ENCODE peak calls at places on chromosomes 3 and 15, in seven cellular contexts. One of them, this sample, is unnamed.
A peak's percentile ranks its signal among the peaks of the same experiment; 100 is the strongest.

GRCh38 chr3:162738778-162739177 is 1242.2 kb downstream of the OTOL1 start:
- DNase-seq in coronary artery: no peak
- DNase-seq in fibroblast of lung: peak; percentile 21
- DNase-seq in HepG2: no peak
- DNase-seq in thyroid gland: no peak
- DNase-seq in IMR-90: peak; percentile 48
- DNase-seq in body of pancreas: no peak
- DNase-seq in this sample: no peak

GRCh38 chr3:145911016-145911415 is 250.0 kb downstream of the PLOD2 start:
- DNase-seq in coronary artery: no peak
- DNase-seq in fibroblast of lung: no peak
- DNase-seq in HepG2: no peak
- DNase-seq in thyroid gland: no peak
- DNase-seq in IMR-90: no peak
- DNase-seq in body of pancreas: no peak
- DNase-seq in this sample: peak; percentile 3

GRCh38 chr15:33680336-33680735 is 288.0 kb upstream of the CHRM5 start:
- DNase-seq in coronary artery: no peak
- DNase-seq in fibroblast of lung: no peak
- DNase-seq in HepG2: no peak
- DNase-seq in thyroid gland: peak; percentile 65
- DNase-seq in IMR-90: no peak
- DNase-seq in body of pancreas: no peak
- DNase-seq in this sample: no peak

GRCh38 chr3:176814252-176814651 is 383.0 kb downstream of the TBL1XR1 start:
- DNase-seq in coronary artery: no peak
- DNase-seq in fibroblast of lung: peak; percentile 54
- DNase-seq in HepG2: peak; percentile 32
- DNase-seq in thyroid gland: peak; percentile 16
- DNase-seq in IMR-90: peak; percentile 43
- DNase-seq in body of pancreas: peak; percentile 73
- DNase-seq in this sample: peak; percentile 29

GRCh38 chr3:51960386-51960785 is 5.2 kb downstream of the GPR62 start:
- DNase-seq in coronary artery: no peak
- DNase-seq in fibroblast of lung: no peak
- DNase-seq in HepG2: no peak
- DNase-seq in thyroid gland: no peak
- DNase-seq in IMR-90: no peak
- DNase-seq in body of pancreas: no peak
- DNase-seq in this sample: no peak

GRCh38 chr15:100686021-100686724 is 83.8 kb downstream of the ASB7 start:
- DNase-seq in coronary artery: peak; percentile 77
- DNase-seq in fibroblast of lung: peak; percentile 54
- DNase-seq in HepG2: no peak
- DNase-seq in thyroid gland: no peak
- DNase-seq in IMR-90: no peak
- DNase-seq in body of pancreas: peak; percentile 31
- DNase-seq in this sample: peak; percentile 76

GRCh38 chr3:66553714-66554113 is 52.9 kb upstream of the LRIG1 start:
- DNase-seq in coronary artery: no peak
- DNase-seq in fibroblast of lung: no peak
- DNase-seq in HepG2: no peak
- DNase-seq in thyroid gland: peak; percentile 31
- DNase-seq in IMR-90: no peak
- DNase-seq in body of pancreas: no peak
- DNase-seq in this sample: no peak

GRCh38 chr15:78075490-78076230 is 1.9 kb downstream of the TBC1D2B start:
- DNase-seq in coronary artery: no peak
- DNase-seq in fibroblast of lung: peak; percentile 91
- DNase-seq in HepG2: peak; percentile 68
- DNase-seq in thyroid gland: peak; percentile 84
- DNase-seq in IMR-90: peak; percentile 95
- DNase-seq in body of pancreas: peak; percentile 80
- DNase-seq in this sample: peak; percentile 95

GRCh38 chr3:31753050-31753425 is 220.3 kb downstream of the STT3B start:
- DNase-seq in coronary artery: no peak
- DNase-seq in fibroblast of lung: no peak
- DNase-seq in HepG2: no peak
- DNase-seq in thyroid gland: no peak
- DNase-seq in IMR-90: no peak
- DNase-seq in body of pancreas: no peak
- DNase-seq in this sample: no peak

GRCh38 chr3:191192941-191193340 is 6.1 kb upstream of the OSTN start:
- DNase-seq in coronary artery: no peak
- DNase-seq in fibroblast of lung: no peak
- DNase-seq in HepG2: no peak
- DNase-seq in thyroid gland: no peak
- DNase-seq in IMR-90: no peak
- DNase-seq in body of pancreas: no peak
- DNase-seq in this sample: no peak

GRCh38 chr15:71804226-71804625 is 6.1 kb upstream of the NR2E3 start:
- DNase-seq in coronary artery: no peak
- DNase-seq in fibroblast of lung: no peak
- DNase-seq in HepG2: no peak
- DNase-seq in thyroid gland: no peak
- DNase-seq in IMR-90: no peak
- DNase-seq in body of pancreas: no peak
- DNase-seq in this sample: no peak

GRCh38 chr3:41867533-41867932 is 94.4 kb downstream of the ULK4 start:
- DNase-seq in coronary artery: no peak
- DNase-seq in fibroblast of lung: no peak
- DNase-seq in HepG2: no peak
- DNase-seq in thyroid gland: no peak
- DNase-seq in IMR-90: no peak
- DNase-seq in body of pancreas: no peak
- DNase-seq in this sample: no peak

GRCh38 chr15:31403606-31404005 is 77.0 kb downstream of the KLF13 start:
- DNase-seq in coronary artery: no peak
- DNase-seq in fibroblast of lung: peak; percentile 49
- DNase-seq in HepG2: no peak
- DNase-seq in thyroid gland: no peak
- DNase-seq in IMR-90: peak; percentile 50
- DNase-seq in body of pancreas: no peak
- DNase-seq in this sample: peak; percentile 35

GRCh38 chr15:31402511-31403056 is 75.9 kb downstream of the KLF13 start:
- DNase-seq in coronary artery: peak; percentile 96
- DNase-seq in fibroblast of lung: no peak
- DNase-seq in HepG2: no peak
- DNase-seq in thyroid gland: no peak
- DNase-seq in IMR-90: peak; percentile 10
- DNase-seq in body of pancreas: no peak
- DNase-seq in this sample: peak; percentile 77

GRCh38 chr15:31403096-31403495 is 76.5 kb downstream of the KLF13 start:
- DNase-seq in coronary artery: no peak
- DNase-seq in fibroblast of lung: no peak
- DNase-seq in HepG2: no peak
- DNase-seq in thyroid gland: no peak
- DNase-seq in IMR-90: peak; percentile 9
- DNase-seq in body of pancreas: no peak
- DNase-seq in this sample: peak; percentile 34

GRCh38 chr15:31401282-31401681 is 74.6 kb downstream of the KLF13 start:
- DNase-seq in coronary artery: no peak
- DNase-seq in fibroblast of lung: no peak
- DNase-seq in HepG2: no peak
- DNase-seq in thyroid gland: no peak
- DNase-seq in IMR-90: no peak
- DNase-seq in body of pancreas: no peak
- DNase-seq in this sample: no peak

GRCh38 chr15:31402003-31402402 is 75.4 kb downstream of the KLF13 start:
- DNase-seq in coronary artery: no peak
- DNase-seq in fibroblast of lung: no peak
- DNase-seq in HepG2: no peak
- DNase-seq in thyroid gland: no peak
- DNase-seq in IMR-90: no peak
- DNase-seq in body of pancreas: no peak
- DNase-seq in this sample: no peak
- H3K4me3 ChIP-seq in coronary artery: peak overlapping the region; percentile 22
- H3K4me3 ChIP-seq in fibroblast of lung: no peak overlapping the region
- H3K4me3 ChIP-seq in HepG2: no peak overlapping the region
- H3K4me3 ChIP-seq in thyroid gland: no peak overlapping the region
- H3K4me3 ChIP-seq in IMR-90: no peak overlapping the region
- H3K4me3 ChIP-seq in body of pancreas: no peak overlapping the region
- H3K4me3 ChIP-seq in this sample: no peak overlapping the region

DNA sequence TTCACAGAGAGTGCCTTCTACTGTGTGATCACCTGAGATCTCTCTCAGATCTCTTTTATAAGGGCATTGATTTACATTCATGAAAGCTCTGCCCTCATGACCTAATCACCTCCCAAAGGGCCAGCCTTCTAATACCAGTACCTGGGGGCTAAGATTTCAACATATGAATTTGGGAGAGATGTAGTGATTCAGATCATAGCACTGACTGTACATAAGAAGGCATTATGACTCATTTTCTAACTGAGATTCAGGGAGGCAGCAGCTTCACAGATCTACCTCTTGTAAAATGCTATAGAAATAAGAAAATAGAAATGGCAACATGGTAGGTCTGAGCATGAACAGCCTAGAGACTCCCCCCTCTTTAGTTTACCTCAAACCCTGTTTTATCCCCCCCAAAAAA is 39.6 kb downstream of the VGLL3 start:
- DNase-seq in coronary artery: no peak
- DNase-seq in fibroblast of lung: peak; percentile 75
- DNase-seq in HepG2: no peak
- DNase-seq in thyroid gland: no peak
- DNase-seq in IMR-90: peak; percentile 86
- DNase-seq in body of pancreas: no peak
- DNase-seq in this sample: peak; percentile 59
- TF ChIP-seq CTCF in coronary artery: no peak
- TF ChIP-seq CTCF in fibroblast of lung: no peak
- TF ChIP-seq CTCF in HepG2: no peak
- TF ChIP-seq CTCF in thyroid gland: no peak
- TF ChIP-seq CTCF in IMR-90: no peak
- TF ChIP-seq CTCF in body of pancreas: no peak
- TF ChIP-seq CTCF in this sample: no peak

GRCh38 chr15:80697316-80697715 is 2.2 kb downstream of the ABHD17C start:
- DNase-seq in coronary artery: no peak
- DNase-seq in fibroblast of lung: no peak
- DNase-seq in HepG2: no peak
- DNase-seq in thyroid gland: no peak
- DNase-seq in IMR-90: no peak
- DNase-seq in body of pancreas: no peak
- DNase-seq in this sample: no peak
- H3K4me3 ChIP-seq in coronary artery: peak overlapping the region; percentile 81
- H3K4me3 ChIP-seq in fibroblast of lung: peak overlapping the region; percentile 85
- H3K4me3 ChIP-seq in HepG2: no peak overlapping the region
- H3K4me3 ChIP-seq in thyroid gland: no peak overlapping the region
- H3K4me3 ChIP-seq in IMR-90: peak overlapping the region; percentile 100
- H3K4me3 ChIP-seq in body of pancreas: no peak overlapping the region
- H3K4me3 ChIP-seq in this sample: peak overlapping the region; percentile 88

DNA sequence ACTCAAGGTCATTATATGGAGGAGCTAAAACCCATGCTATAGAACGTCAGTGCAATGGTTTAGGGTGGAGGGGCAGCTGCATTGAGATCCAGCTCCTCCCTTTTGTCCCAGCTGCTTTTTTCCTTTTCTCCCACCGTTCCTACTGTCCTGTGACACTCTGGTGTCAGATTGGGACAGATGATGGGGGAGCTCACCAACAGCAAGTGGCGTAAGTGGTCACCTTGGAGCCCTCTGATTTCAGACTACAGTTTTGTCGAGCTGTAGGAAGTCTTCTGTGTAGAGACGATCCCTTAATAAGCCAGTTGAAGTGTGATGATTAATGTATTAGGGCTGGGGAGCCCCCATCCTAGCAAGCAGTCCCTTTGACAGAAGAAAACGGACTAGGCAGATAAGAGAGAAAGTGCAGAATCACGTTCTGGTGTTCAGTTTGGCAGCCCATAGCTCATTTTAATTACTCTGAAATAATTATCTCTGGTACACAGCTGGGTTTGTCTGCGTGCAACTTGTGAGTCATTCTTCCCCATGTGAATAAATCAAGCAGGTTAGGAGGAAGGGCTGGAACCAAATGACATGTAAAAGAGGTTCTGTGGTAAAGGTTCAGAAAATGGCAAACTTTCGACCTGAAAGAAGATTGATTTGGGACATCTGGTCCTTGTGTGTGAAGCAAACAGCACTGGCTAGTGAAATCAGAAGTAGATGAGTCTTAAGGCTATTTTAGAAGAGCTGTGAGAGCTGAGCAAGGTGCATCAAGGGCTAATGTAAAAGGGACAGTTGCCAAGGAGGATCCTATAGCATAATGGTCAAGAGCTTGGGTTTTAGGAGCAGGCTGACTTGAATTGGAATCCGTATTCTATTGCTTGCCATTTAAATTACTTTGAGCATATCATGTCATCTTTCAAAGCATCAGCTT is 241.4 kb downstream of the EDEM1 start:
- DNase-seq in coronary artery: no peak
- DNase-seq in fibroblast of lung: peak; percentile 57
- DNase-seq in HepG2: no peak
- DNase-seq in thyroid gland: no peak
- DNase-seq in IMR-90: no peak
- DNase-seq in body of pancreas: no peak
- DNase-seq in this sample: peak; percentile 10
- TF ChIP-seq CTCF in coronary artery: no peak
- TF ChIP-seq CTCF in fibroblast of lung: no peak
- TF ChIP-seq CTCF in HepG2: no peak
- TF ChIP-seq CTCF in thyroid gland: no peak
- TF ChIP-seq CTCF in IMR-90: no peak
- TF ChIP-seq CTCF in body of pancreas: no peak
- TF ChIP-seq CTCF in this sample: no peak

DNA sequence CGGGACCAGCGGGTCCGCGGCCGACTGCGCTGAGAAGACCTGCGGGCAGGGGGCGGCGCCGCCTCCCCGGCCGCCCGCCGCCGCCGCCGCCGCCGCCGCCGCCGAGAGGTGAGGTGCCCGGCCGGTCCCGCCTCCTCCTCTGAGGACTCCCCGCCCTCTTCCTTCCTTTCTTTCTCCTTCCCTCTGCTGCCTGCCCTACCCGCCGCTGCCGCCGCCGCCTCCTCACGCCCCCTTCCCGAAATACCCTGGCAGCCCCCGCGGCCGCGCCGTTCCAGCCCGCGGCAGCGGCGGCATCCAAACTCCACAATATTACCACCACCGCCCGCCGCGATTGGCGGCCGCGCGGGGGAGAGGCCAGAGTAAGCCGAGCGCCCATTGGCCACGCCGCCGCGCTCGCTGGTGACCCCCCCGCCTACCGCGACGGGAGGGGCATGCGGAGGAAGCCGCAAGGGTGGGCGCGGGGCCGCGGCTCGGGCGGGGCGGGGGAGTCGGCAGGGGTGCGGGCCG is 61.8 kb upstream of the ANKRD28 start:
- DNase-seq in coronary artery: peak; percentile 84
- DNase-seq in fibroblast of lung: peak; percentile 80
- DNase-seq in HepG2: peak; percentile 65
- DNase-seq in thyroid gland: peak; percentile 90
- DNase-seq in IMR-90: peak; percentile 74
- DNase-seq in body of pancreas: peak; percentile 86
- DNase-seq in this sample: peak; percentile 68
- H3K4me3 ChIP-seq in coronary artery: peak overlapping the region; percentile 97
- H3K4me3 ChIP-seq in fibroblast of lung: peak overlapping the region; percentile 82
- H3K4me3 ChIP-seq in HepG2: peak overlapping the region; percentile 91
- H3K4me3 ChIP-seq in thyroid gland: peak overlapping the region; percentile 68
- H3K4me3 ChIP-seq in IMR-90: peak overlapping the region; percentile 88
- H3K4me3 ChIP-seq in body of pancreas: peak overlapping the region; percentile 64
- H3K4me3 ChIP-seq in this sample: peak overlapping the region; percentile 86

This sample was measured in AG10803.